ENCODE peak calls at places on chromosomes 16 and 17, in six cellular contexts. X, I, K, T, Y and W are unnamed samples. For H3K27me3 and H3K36me3, the result is how much of the 10 kb centered on the place peaks cover.

GRCh38 chr17:3885970-3886369 is 6.9 kb downstream of the CAMKK1 start:
- DNase-seq in X (no peak), I (no peak), K (no peak), T (no peak), Y (no peak), W (peak)

GRCh38 chr17:6166492-6167179 is 96.5 kb downstream of the WSCD1 start:
- DNase-seq in X (no peak), I (no peak), K (no peak), T (no peak), Y (no peak), W (no peak)

GRCh38 chr16:71965223-71965622 is 35.0 kb downstream of the PKD1L3 start:
- DNase-seq in X (no peak), I (no peak), K (no peak), T (no peak), Y (no peak), W (no peak)

GRCh38 chr17:82006468-82007227 is 16.0 kb downstream of the CENPX start:
- DNase-seq in X (no peak), I (no peak), K (no peak), T (peak), Y (no peak), W (peak)

GRCh38 chr16:4883501-4883900 is 36.2 kb downstream of the UBN1 start:
- DNase-seq in X (no peak), I (no peak), K (no peak), T (no peak), Y (peak), W (no peak)

GRCh38 chr17:49723423-49723822 is 15.7 kb upstream of the SLC35B1 start:
- DNase-seq in X (no peak), I (no peak), K (no peak), T (peak), Y (no peak), W (no peak)

GRCh38 chr16:75401697-75402096 is 31.6 kb downstream of the CFDP1 start:
- DNase-seq in X (no peak), I (no peak), K (no peak), T (no peak), Y (no peak), W (no peak)

GRCh38 chr17:72843591-72843990 is 248.9 kb downstream of the SLC39A11 start:
- DNase-seq in X (no peak), I (no peak), K (no peak), T (no peak), Y (no peak), W (no peak)

GRCh38 chr17:58224315-58224714 is 5.3 kb upstream of the MKS1 start:
- DNase-seq in X (peak), I (no peak), K (no peak), T (no peak), Y (no peak), W (no peak)

GRCh38 chr17:40963838-40964237 is 2.9 kb downstream of the KRT39 start:
- DNase-seq in X (no peak), I (peak), K (peak), T (no peak), Y (no peak), W (no peak)

GRCh38 chr17:50939542-50939794 is 73.3 kb upstream of the TOB1 start:
- DNase-seq in X (no peak), I (no peak), K (no peak), T (no peak), Y (no peak), W (no peak)

GRCh38 chr16:19179890-19180490 is 11.9 kb downstream of the SYT17 start:
- DNase-seq in X (no peak), I (no peak), K (peak), T (peak), Y (peak), W (peak)

GRCh38 chr16:88760424-88761142 is 24.4 kb downstream of the PIEZO1 start:
- DNase-seq in X (no peak), I (no peak), K (no peak), T (no peak), Y (no peak), W (no peak)

GRCh38 chr17:38578229-38578628 is 27.5 kb downstream of the SRCIN1 start:
- DNase-seq in X (no peak), I (no peak), K (peak), T (no peak), Y (no peak), W (no peak)

GRCh38 chr17:76811834-76812233 is 56.4 kb upstream of the MGAT5B start:
- DNase-seq in X (no peak), I (no peak), K (no peak), T (no peak), Y (no peak), W (no peak)

GRCh38 chr17:49201481-49201927 is 8.9 kb downstream of the GNGT2 start:
- DNase-seq in X (no peak), I (no peak), K (no peak), T (peak), Y (no peak), W (no peak)

GRCh38 chr17:59756236-59756818 is 48.9 kb downstream of the VMP1 start:
- DNase-seq in X (peak), I (no peak), K (no peak), T (no peak), Y (no peak), W (no peak)

GRCh38 chr16:61797296-61797695 is 238.9 kb downstream of the CDH8 start:
- DNase-seq in X (no peak), I (no peak), K (no peak), T (no peak), Y (no peak), W (no peak)

GRCh38 chr17:28567604-28568003 is 3.7 kb downstream of the PIGS start:
- DNase-seq in X (no peak), I (no peak), K (no peak), T (no peak), Y (no peak), W (no peak)

GRCh38 chr16:85983064-85983463 is 84.1 kb downstream of the IRF8 start:
- DNase-seq in X (no peak), I (no peak), K (no peak), T (no peak), Y (no peak), W (no peak)

GRCh38 chr16:86519007-86519648 is 8.8 kb downstream of the FOXF1 start:
- DNase-seq in X (no peak), I (no peak), K (no peak), T (no peak), Y (no peak), W (no peak)

GRCh38 chr16:57507414-57508083 is 21.3 kb upstream of the DOK4 start:
- DNase-seq in X (no peak), I (no peak), K (peak), T (peak), Y (no peak), W (no peak)
- H3K27me3 ChIP-seq in X (under half), I (under half), K (under half), T (under half), Y (under half), W (under half)

GRCh38 chr17:17042381-17042736 is at the start of gene MPRIP:
- DNase-seq in X (no peak), I (no peak), K (no peak), T (no peak), Y (no peak), W (no peak)

GRCh38 chr17:17041018-17041521 is 1.2 kb upstream of the MPRIP start:
- DNase-seq in X (no peak), I (no peak), K (peak), T (peak), Y (no peak), W (peak)

GRCh38 chr17:17042851-17043667 is 802 bp downstream of the MPRIP start:
- DNase-seq in X (no peak), I (no peak), K (peak), T (no peak), Y (no peak), W (no peak)

GRCh38 chr17:17039911-17040310 is 2.3 kb upstream of the MPRIP start:
- DNase-seq in X (no peak), I (no peak), K (no peak), T (no peak), Y (no peak), W (no peak)

DNA sequence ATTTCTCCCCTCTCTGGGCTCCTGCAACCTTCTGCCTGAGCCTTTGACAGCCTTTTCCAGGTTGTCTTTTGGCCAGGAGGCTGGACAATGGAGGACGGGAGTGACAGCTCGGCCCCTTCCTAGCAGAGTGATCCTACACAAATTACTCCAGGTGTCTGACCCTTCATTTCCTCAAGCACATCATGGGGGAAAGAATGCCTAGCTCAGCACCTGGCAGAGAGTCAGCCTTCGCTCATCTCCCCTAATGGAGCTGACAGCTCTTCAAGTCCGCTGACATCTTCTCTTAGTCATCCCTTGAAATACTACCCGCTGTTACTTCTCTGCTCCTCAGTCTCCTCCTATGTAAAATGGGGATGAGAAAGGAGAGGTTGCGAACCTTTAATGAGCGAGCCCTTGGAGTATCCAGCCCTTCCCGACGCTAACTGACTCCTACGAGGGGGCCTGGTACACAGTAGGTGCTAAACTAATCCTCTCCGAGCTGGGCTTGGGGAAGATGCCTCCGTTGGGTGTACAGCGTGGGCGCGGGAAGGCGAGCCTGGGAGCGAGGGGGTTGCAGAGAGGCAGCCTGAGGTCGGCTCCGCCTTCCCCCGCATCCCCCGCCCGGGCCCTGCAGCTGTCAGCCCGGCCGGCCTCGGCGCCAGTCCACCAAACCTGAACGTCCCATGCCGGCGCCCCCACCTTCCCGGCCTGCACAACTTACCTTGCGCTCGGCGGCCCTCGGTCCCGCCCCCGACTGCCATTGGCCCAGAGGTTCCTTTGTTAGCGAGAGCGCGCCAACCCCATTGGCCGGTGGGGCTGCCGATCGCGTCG is 481 bp upstream of the MPRIP start:
- DNase-seq in X (peak), I (peak), K (peak), T (peak), Y (peak), W (peak)
- H3K4me3 ChIP-seq in X (peak), I (peak), K (peak), T (peak), Y (peak), W (peak)

DNA sequence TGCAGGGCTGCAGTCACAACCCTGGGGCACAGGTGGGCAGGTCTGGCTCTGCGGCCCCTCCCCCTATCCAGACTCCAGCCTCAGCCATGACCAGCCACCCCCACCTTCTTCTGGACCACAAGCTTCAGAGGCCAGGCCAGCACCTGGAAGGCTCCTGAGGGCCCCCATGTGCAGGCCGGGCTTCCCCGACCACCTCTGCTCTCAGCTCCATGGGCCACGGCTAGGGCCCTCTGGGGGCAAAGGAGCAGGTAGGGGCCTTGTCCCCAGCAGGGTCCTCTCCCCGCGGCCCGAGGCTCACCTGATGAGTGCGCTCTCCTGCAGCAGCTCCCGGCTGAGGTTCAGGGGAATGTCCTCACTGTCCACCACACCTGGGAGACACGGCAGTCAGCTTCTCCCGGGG is 16.9 kb downstream of the DNASE1 start:
- DNase-seq in X (no peak), I (no peak), K (peak), T (no peak), Y (peak), W (no peak)
- H3K36me3 ChIP-seq in X (under half), I (under half), K (under half), T (half or more), Y (under half), W (half or more)

DNA sequence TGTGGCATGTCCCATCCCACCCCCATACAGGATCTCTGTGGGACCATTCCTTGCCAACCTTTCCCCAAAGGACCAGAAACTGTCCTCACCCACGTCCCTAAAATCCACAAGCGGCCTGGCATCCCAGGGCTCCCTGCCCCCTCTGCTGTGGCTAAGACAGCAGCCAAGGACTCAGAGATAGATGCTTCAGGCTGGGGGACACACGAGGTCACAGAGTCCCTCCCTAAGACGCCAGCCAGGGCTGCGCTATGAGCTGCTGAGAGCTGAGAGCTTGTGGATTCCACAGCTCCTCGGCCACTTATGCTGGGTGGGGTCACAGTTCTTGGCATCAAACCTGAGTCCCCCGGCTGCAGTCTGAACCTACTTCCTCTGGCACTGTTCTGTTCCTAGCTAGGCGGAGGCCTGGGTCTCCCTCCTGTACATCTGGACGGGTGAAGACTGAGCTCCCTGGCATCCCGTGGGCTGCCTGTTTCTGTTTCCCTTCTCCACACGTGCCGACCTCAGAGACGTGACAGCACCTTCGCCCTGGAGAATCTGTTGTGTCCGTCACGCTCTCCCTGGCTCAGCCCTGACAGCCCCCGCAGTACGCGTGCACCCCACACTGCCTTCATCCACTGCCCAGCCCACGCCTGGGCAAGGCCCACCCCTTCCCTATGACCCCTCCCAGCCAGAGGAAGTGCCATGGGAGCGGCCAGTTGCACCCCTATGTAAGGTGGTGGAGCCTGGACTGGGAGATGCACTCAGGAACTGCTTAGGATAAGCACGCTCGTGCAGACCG is 61.2 kb downstream of the ENGASE start:
- DNase-seq in X (no peak), I (no peak), K (peak), T (peak), Y (no peak), W (no peak)
- H3K27me3 ChIP-seq in X (half or more), I (under half), K (under half), T (under half), Y (under half), W (under half)